ENCODE peak calls at places on chromosomes 3 and 15, in nine cellular contexts. L is mucosa of gallbladder; J is sciatic nerve; C is fibroblast of the conjunctiva; M is astrocyte of the spinal cord; W is MV-4-11; V is NCI-H2171 treated with DMSO at 0.1 percent for 48 hours; X is activated CD4-positive, alpha-beta T cell treated with anti-CD3 and anti-CD28 coated beads, Interleukin-2, amount 50 U/mL, for 1 hour; D is left cardiac atrium. P is an unnamed sample.

GRCh38 chr3:9600597-9600996 is 47.0 kb upstream of the LHFPL4 start:
- DNase-seq in M (no peak), D (peak; percentile 50), W (no peak), X (peak; percentile 1), V (peak; percentile 46), J (peak; percentile 72), C (no peak), L (peak; percentile 31), P (no peak)

GRCh38 chr3:141253811-141254210 is 22.2 kb downstream of the PXYLP1 start:
- DNase-seq in M (no peak), C (no peak), L (no peak), W (no peak), V (no peak), X (no peak), D (no peak), J (no peak), P (no peak)

GRCh38 chr15:31197497-31198414 is 96.2 kb upstream of the TRPM1 start:
- DNase-seq in M (no peak), W (peak; percentile 14), X (peak; percentile 57), D (peak; percentile 24), C (no peak), V (no peak), J (no peak), L (no peak), P (peak; percentile 68)

GRCh38 chr3:172135185-172135584 is 95.8 kb downstream of the FNDC3B start:
- DNase-seq in C (no peak), J (no peak), D (no peak), L (no peak), M (no peak), X (no peak), V (no peak), W (no peak), P (peak; percentile 68)

GRCh38 chr3:125051205-125051604 is 4.6 kb downstream of the HEG1 start:
- DNase-seq in C (no peak), J (no peak), M (no peak), W (no peak), L (no peak), V (no peak), D (no peak), X (no peak), P (no peak)

GRCh38 chr15:37101634-37102314 is 1.4 kb upstream of the MEIS2 start:
- DNase-seq in L (peak; percentile 64), M (peak; percentile 82), C (no peak), X (no peak), J (peak; percentile 85), W (peak; percentile 38), D (peak; percentile 81), V (peak; percentile 71), P (peak; percentile 85)

GRCh38 chr3:46187876-46188275 is 20.2 kb downstream of the CCR1 start:
- DNase-seq in C (no peak), M (peak; percentile 17), X (no peak), W (no peak), D (no peak), J (no peak), L (no peak), V (no peak), P (no peak)

GRCh38 chr3:28287046-28287445 is 45.6 kb downstream of the CMC1 start:
- DNase-seq in D (no peak), V (no peak), M (no peak), C (no peak), J (no peak), L (no peak), X (no peak), W (no peak), P (peak; percentile 11)

GRCh38 chr3:153221748-153222162 is 59.7 kb downstream of the RAP2B start:
- DNase-seq in W (peak; percentile 98), V (no peak), X (peak; percentile 72), J (peak; percentile 63), D (peak; percentile 78), M (peak; percentile 97), C (no peak), L (peak; percentile 72), P (peak; percentile 100)

GRCh38 chr15:53454843-53455721 is 304.4 kb downstream of the WDR72 start:
- DNase-seq in D (no peak), V (no peak), X (no peak), J (no peak), M (no peak), L (peak; percentile 41), W (no peak), C (no peak), P (no peak)

GRCh38 chr3:148528024-148528423 is 169.7 kb upstream of the AGTR1 start:
- DNase-seq in W (no peak), J (no peak), M (peak; percentile 14), C (no peak), L (no peak), X (no peak), V (no peak), D (no peak), P (no peak)

GRCh38 chr3:22496641-22497040 is 706.5 kb upstream of the UBE2E2 start:
- DNase-seq in W (no peak), D (no peak), V (no peak), M (no peak), C (no peak), X (no peak), L (no peak), J (no peak), P (no peak)

GRCh38 chr3:65466300-65466988 is 572.3 kb downstream of the MAGI1 start:
- DNase-seq in W (no peak), C (no peak), M (no peak), D (no peak), X (no peak), L (no peak), J (no peak), V (no peak), P (no peak)

GRCh38 chr15:45747426-45747825 is 112.6 kb downstream of the SQOR start:
- DNase-seq in V (no peak), D (no peak), W (no peak), L (no peak), J (no peak), M (no peak), C (no peak), X (no peak), P (no peak)

GRCh38 chr3:51953445-51953844 is 1.7 kb upstream of the GPR62 start:
- DNase-seq in M (peak; percentile 62), X (no peak), L (no peak), D (no peak), J (no peak), V (no peak), C (peak; percentile 20), W (peak; percentile 86), P (no peak)

GRCh38 chr3:149702691-149703426 is 45.0 kb upstream of the WWTR1 start:
- DNase-seq in M (peak; percentile 86), D (no peak), C (peak; percentile 66), J (no peak), W (no peak), L (no peak), X (no peak), V (no peak), P (no peak)

GRCh38 chr3:184626942-184627341 is 65.4 kb downstream of the EPHB3 start:
- DNase-seq in V (no peak), D (no peak), C (no peak), X (no peak), L (no peak), W (no peak), M (no peak), J (no peak), P (no peak)

GRCh38 chr15:35603298-35603697 is 57.3 kb upstream of the DPH6 start:
- DNase-seq in C (peak; percentile 31), D (no peak), X (no peak), L (no peak), V (no peak), W (no peak), J (no peak), M (peak; percentile 76), P (no peak)

GRCh38 chr3:110789315-110789714 is 282.3 kb upstream of the NECTIN3 start:
- DNase-seq in W (no peak), X (no peak), M (peak; percentile 59), C (peak; percentile 34), L (no peak), V (no peak), D (no peak), J (no peak), P (no peak)

GRCh38 chr15:27844018-27844666 is 255.0 kb downstream of the OCA2 start:
- DNase-seq in D (no peak), C (no peak), V (no peak), X (no peak), L (no peak), W (peak; percentile 2), M (peak; percentile 87), J (no peak), P (peak; percentile 59)

GRCh38 chr3:102536479-102536878 is 101.7 kb downstream of the ZPLD1 start:
- DNase-seq in D (no peak), W (peak; percentile 49), C (peak; percentile 17), X (no peak), L (no peak), V (peak; percentile 76), M (peak; percentile 54), J (no peak), P (peak; percentile 61)

GRCh38 chr3:163561151-163561550 is 1517.1 kb downstream of the SI start:
- DNase-seq in J (no peak), V (no peak), C (no peak), D (no peak), L (no peak), M (no peak), X (no peak), W (no peak), P (no peak)

GRCh38 chr3:10702961-10703740 is 112.9 kb upstream of the SLC6A11 start:
- DNase-seq in J (no peak), L (no peak), C (no peak), X (no peak), W (no peak), M (no peak), D (no peak), V (no peak), P (peak; percentile 67)

GRCh38 chr3:110738531-110738930 is 333.1 kb upstream of the NECTIN3 start:
- DNase-seq in V (no peak), M (no peak), J (no peak), W (no peak), C (no peak), L (no peak), X (no peak), D (no peak), P (no peak)

GRCh38 chr15:62288361-62289017 is 123.4 kb upstream of the C2CD4B start:
- DNase-seq in X (no peak), W (no peak), C (no peak), V (no peak), D (no peak), L (no peak), M (no peak), J (no peak), P (no peak)

GRCh38 chr3:98843301-98843959 is 58.1 kb downstream of the DCBLD2 start:
- DNase-seq in M (no peak), V (no peak), X (no peak), L (no peak), J (no peak), C (no peak), W (no peak), D (no peak), P (no peak)

GRCh38 chr3:150251187-150251592 is 156.9 kb upstream of the TSC22D2 start:
- DNase-seq in J (no peak), W (no peak), D (no peak), V (peak; percentile 32), C (no peak), X (no peak), L (no peak), M (no peak), P (no peak)

GRCh38 chr3:120093923-120094775 is at the start of gene GSK3B:
- DNase-seq in X (peak; percentile 99), L (peak; percentile 73), V (peak; percentile 89), W (peak; percentile 71), M (peak; percentile 100), D (peak; percentile 99), C (peak; percentile 24), J (peak; percentile 85), P (peak; percentile 99)

GRCh38 chr3:128456776-128457715 is 9.6 kb downstream of the DNAJB8 start:
- DNase-seq in C (no peak), W (no peak), X (no peak), D (no peak), V (peak; percentile 77), M (no peak), L (no peak), J (no peak), P (no peak)

GRCh38 chr15:67931861-67932260 is 92.0 kb upstream of the RNU6-1 start:
- DNase-seq in D (no peak), M (no peak), C (no peak), W (no peak), X (no peak), L (no peak), J (no peak), V (no peak), P (no peak)

GRCh38 chr3:37579181-37579580 is 282.5 kb upstream of the CTDSPL start:
- DNase-seq in D (no peak), C (no peak), M (no peak), L (no peak), X (no peak), J (no peak), W (no peak), V (no peak), P (no peak)

P was measured in SK-MEL-5.